ENCODE peak calls at places on chromosomes 13 and 19, in eight cellular contexts. One of them, this sample, is unnamed.

GRCh38 chr13:76168661-76169060 is 532.5 kb downstream of the LMO7 start:
- DNase-seq in foreskin keratinocyte: no peak
- DNase-seq in GOT3: no peak
- DNase-seq in non-pigmented ciliary epithelial cell: no peak
- DNase-seq in choroid plexus epithelial cell: no peak
- DNase-seq in neural crest cell: no peak
- DNase-seq in iris pigment epithelial cell: peak
- DNase-seq in AG08396: no peak
- DNase-seq in this sample: no peak

GRCh38 chr19:38793186-38793585 is 4.2 kb downstream of the LGALS7B start:
- DNase-seq in foreskin keratinocyte: peak
- DNase-seq in GOT3: no peak
- DNase-seq in non-pigmented ciliary epithelial cell: peak
- DNase-seq in choroid plexus epithelial cell: peak
- DNase-seq in neural crest cell: no peak
- DNase-seq in iris pigment epithelial cell: peak
- DNase-seq in AG08396: no peak
- DNase-seq in this sample: no peak

GRCh38 chr13:51955281-51955771 is 55.9 kb downstream of the ATP7B start:
- DNase-seq in foreskin keratinocyte: no peak
- DNase-seq in GOT3: no peak
- DNase-seq in non-pigmented ciliary epithelial cell: no peak
- DNase-seq in choroid plexus epithelial cell: no peak
- DNase-seq in neural crest cell: no peak
- DNase-seq in iris pigment epithelial cell: no peak
- DNase-seq in AG08396: no peak
- DNase-seq in this sample: no peak

GRCh38 chr13:113208424-113209335 is at the start of gene PCID2:
- DNase-seq in foreskin keratinocyte: peak
- DNase-seq in GOT3: peak
- DNase-seq in non-pigmented ciliary epithelial cell: no peak
- DNase-seq in choroid plexus epithelial cell: peak
- DNase-seq in neural crest cell: peak
- DNase-seq in iris pigment epithelial cell: peak
- DNase-seq in AG08396: peak
- DNase-seq in this sample: peak

GRCh38 chr13:31031482-31031881 is 99.0 kb downstream of the TEX26 start:
- DNase-seq in foreskin keratinocyte: no peak
- DNase-seq in GOT3: no peak
- DNase-seq in non-pigmented ciliary epithelial cell: no peak
- DNase-seq in choroid plexus epithelial cell: no peak
- DNase-seq in neural crest cell: no peak
- DNase-seq in iris pigment epithelial cell: no peak
- DNase-seq in AG08396: no peak
- DNase-seq in this sample: no peak

GRCh38 chr19:10183926-10184325 is 10.8 kb downstream of the DNMT1 start:
- DNase-seq in foreskin keratinocyte: no peak
- DNase-seq in GOT3: no peak
- DNase-seq in non-pigmented ciliary epithelial cell: no peak
- DNase-seq in choroid plexus epithelial cell: no peak
- DNase-seq in neural crest cell: no peak
- DNase-seq in iris pigment epithelial cell: no peak
- DNase-seq in AG08396: no peak
- DNase-seq in this sample: no peak

GRCh38 chr13:65336916-65337315 is 1893.2 kb downstream of the PCDH9 start:
- DNase-seq in foreskin keratinocyte: no peak
- DNase-seq in GOT3: no peak
- DNase-seq in non-pigmented ciliary epithelial cell: peak
- DNase-seq in choroid plexus epithelial cell: peak
- DNase-seq in neural crest cell: no peak
- DNase-seq in iris pigment epithelial cell: peak
- DNase-seq in AG08396: no peak
- DNase-seq in this sample: no peak

GRCh38 chr19:46697142-46697960 is 19.6 kb downstream of the PRKD2 start:
- DNase-seq in foreskin keratinocyte: no peak
- DNase-seq in GOT3: no peak
- DNase-seq in non-pigmented ciliary epithelial cell: no peak
- DNase-seq in choroid plexus epithelial cell: peak
- DNase-seq in neural crest cell: peak
- DNase-seq in iris pigment epithelial cell: peak
- DNase-seq in AG08396: peak
- DNase-seq in this sample: peak

GRCh38 chr13:92224052-92224821 is 825.8 kb downstream of the GPC5 start:
- DNase-seq in foreskin keratinocyte: peak
- DNase-seq in GOT3: no peak
- DNase-seq in non-pigmented ciliary epithelial cell: peak
- DNase-seq in choroid plexus epithelial cell: peak
- DNase-seq in neural crest cell: no peak
- DNase-seq in iris pigment epithelial cell: peak
- DNase-seq in AG08396: peak
- DNase-seq in this sample: no peak

GRCh38 chr13:43880451-43880850 is 747 bp downstream of the LACC1 start:
- DNase-seq in foreskin keratinocyte: no peak
- DNase-seq in GOT3: no peak
- DNase-seq in non-pigmented ciliary epithelial cell: no peak
- DNase-seq in choroid plexus epithelial cell: no peak
- DNase-seq in neural crest cell: peak
- DNase-seq in iris pigment epithelial cell: no peak
- DNase-seq in AG08396: no peak
- DNase-seq in this sample: no peak

GRCh38 chr13:96229356-96229755 is 139.4 kb downstream of the HS6ST3 start:
- DNase-seq in foreskin keratinocyte: no peak
- DNase-seq in GOT3: no peak
- DNase-seq in non-pigmented ciliary epithelial cell: no peak
- DNase-seq in choroid plexus epithelial cell: peak
- DNase-seq in neural crest cell: no peak
- DNase-seq in iris pigment epithelial cell: peak
- DNase-seq in AG08396: no peak
- DNase-seq in this sample: peak

GRCh38 chr19:48715681-48716171 is 3.8 kb downstream of the MAMSTR start:
- DNase-seq in foreskin keratinocyte: no peak
- DNase-seq in GOT3: no peak
- DNase-seq in non-pigmented ciliary epithelial cell: no peak
- DNase-seq in choroid plexus epithelial cell: no peak
- DNase-seq in neural crest cell: no peak
- DNase-seq in iris pigment epithelial cell: no peak
- DNase-seq in AG08396: no peak
- DNase-seq in this sample: no peak

GRCh38 chr19:45640849-45641273 is 1.7 kb upstream of the EML2 start:
- DNase-seq in foreskin keratinocyte: no peak
- DNase-seq in GOT3: no peak
- DNase-seq in non-pigmented ciliary epithelial cell: no peak
- DNase-seq in choroid plexus epithelial cell: no peak
- DNase-seq in neural crest cell: no peak
- DNase-seq in iris pigment epithelial cell: no peak
- DNase-seq in AG08396: no peak
- DNase-seq in this sample: no peak

GRCh38 chr13:73765651-73766384 is 368.4 kb downstream of the KLF12 start:
- DNase-seq in foreskin keratinocyte: no peak
- DNase-seq in GOT3: no peak
- DNase-seq in non-pigmented ciliary epithelial cell: peak
- DNase-seq in choroid plexus epithelial cell: peak
- DNase-seq in neural crest cell: peak
- DNase-seq in iris pigment epithelial cell: peak
- DNase-seq in AG08396: peak
- DNase-seq in this sample: peak

GRCh38 chr19:5060591-5061339 is 91.9 kb downstream of the KDM4B start:
- DNase-seq in foreskin keratinocyte: no peak
- DNase-seq in GOT3: no peak
- DNase-seq in non-pigmented ciliary epithelial cell: no peak
- DNase-seq in choroid plexus epithelial cell: no peak
- DNase-seq in neural crest cell: no peak
- DNase-seq in iris pigment epithelial cell: no peak
- DNase-seq in AG08396: no peak
- DNase-seq in this sample: no peak

GRCh38 chr13:38590796-38591507 is 95.9 kb upstream of the FREM2 start:
- DNase-seq in foreskin keratinocyte: peak
- DNase-seq in GOT3: no peak
- DNase-seq in non-pigmented ciliary epithelial cell: no peak
- DNase-seq in choroid plexus epithelial cell: no peak
- DNase-seq in neural crest cell: no peak
- DNase-seq in iris pigment epithelial cell: no peak
- DNase-seq in AG08396: no peak
- DNase-seq in this sample: no peak

GRCh38 chr19:10624585-10624984 is 768 bp upstream of the SLC44A2 start:
- DNase-seq in foreskin keratinocyte: no peak
- DNase-seq in GOT3: no peak
- DNase-seq in non-pigmented ciliary epithelial cell: no peak
- DNase-seq in choroid plexus epithelial cell: no peak
- DNase-seq in neural crest cell: no peak
- DNase-seq in iris pigment epithelial cell: no peak
- DNase-seq in AG08396: no peak
- DNase-seq in this sample: no peak

GRCh38 chr19:17052439-17052838 is 22.8 kb downstream of the HAUS8 start:
- DNase-seq in foreskin keratinocyte: no peak
- DNase-seq in GOT3: no peak
- DNase-seq in non-pigmented ciliary epithelial cell: no peak
- DNase-seq in choroid plexus epithelial cell: peak
- DNase-seq in neural crest cell: peak
- DNase-seq in iris pigment epithelial cell: peak
- DNase-seq in AG08396: peak
- DNase-seq in this sample: peak

GRCh38 chr19:2726160-2726855 is 5.1 kb upstream of the DIRAS1 start:
- DNase-seq in foreskin keratinocyte: no peak
- DNase-seq in GOT3: no peak
- DNase-seq in non-pigmented ciliary epithelial cell: no peak
- DNase-seq in choroid plexus epithelial cell: no peak
- DNase-seq in neural crest cell: no peak
- DNase-seq in iris pigment epithelial cell: no peak
- DNase-seq in AG08396: peak
- DNase-seq in this sample: no peak

GRCh38 chr13:91045351-91046034 is 302.0 kb upstream of the MIR17HG start:
- DNase-seq in foreskin keratinocyte: peak
- DNase-seq in GOT3: no peak
- DNase-seq in non-pigmented ciliary epithelial cell: no peak
- DNase-seq in choroid plexus epithelial cell: peak
- DNase-seq in neural crest cell: no peak
- DNase-seq in iris pigment epithelial cell: peak
- DNase-seq in AG08396: no peak
- DNase-seq in this sample: no peak

GRCh38 chr13:108086678-108087077 is 128.7 kb downstream of the LIG4 start:
- DNase-seq in foreskin keratinocyte: no peak
- DNase-seq in GOT3: no peak
- DNase-seq in non-pigmented ciliary epithelial cell: no peak
- DNase-seq in choroid plexus epithelial cell: peak
- DNase-seq in neural crest cell: no peak
- DNase-seq in iris pigment epithelial cell: peak
- DNase-seq in AG08396: peak
- DNase-seq in this sample: peak

GRCh38 chr19:37977992-37978391 is 71.0 kb downstream of the SIPA1L3 start:
- DNase-seq in foreskin keratinocyte: peak
- DNase-seq in GOT3: no peak
- DNase-seq in non-pigmented ciliary epithelial cell: peak
- DNase-seq in choroid plexus epithelial cell: peak
- DNase-seq in neural crest cell: peak
- DNase-seq in iris pigment epithelial cell: peak
- DNase-seq in AG08396: no peak
- DNase-seq in this sample: no peak

GRCh38 chr13:45546410-45546765 is 69.2 kb downstream of the ERICH6B start:
- DNase-seq in foreskin keratinocyte: no peak
- DNase-seq in GOT3: no peak
- DNase-seq in non-pigmented ciliary epithelial cell: no peak
- DNase-seq in choroid plexus epithelial cell: no peak
- DNase-seq in neural crest cell: no peak
- DNase-seq in iris pigment epithelial cell: no peak
- DNase-seq in AG08396: no peak
- DNase-seq in this sample: no peak

GRCh38 chr13:33787051-33787591 is 30.8 kb upstream of the RFC3 start:
- DNase-seq in foreskin keratinocyte: peak
- DNase-seq in GOT3: no peak
- DNase-seq in non-pigmented ciliary epithelial cell: no peak
- DNase-seq in choroid plexus epithelial cell: peak
- DNase-seq in neural crest cell: no peak
- DNase-seq in iris pigment epithelial cell: peak
- DNase-seq in AG08396: peak
- DNase-seq in this sample: peak

GRCh38 chr13:48201044-48201443 is 32.0 kb upstream of the ITM2B start:
- DNase-seq in foreskin keratinocyte: no peak
- DNase-seq in GOT3: no peak
- DNase-seq in non-pigmented ciliary epithelial cell: no peak
- DNase-seq in choroid plexus epithelial cell: no peak
- DNase-seq in neural crest cell: no peak
- DNase-seq in iris pigment epithelial cell: no peak
- DNase-seq in AG08396: no peak
- DNase-seq in this sample: no peak

GRCh38 chr13:112618501-112618900 is 30.5 kb upstream of the TUBGCP3 start:
- DNase-seq in foreskin keratinocyte: no peak
- DNase-seq in GOT3: no peak
- DNase-seq in non-pigmented ciliary epithelial cell: no peak
- DNase-seq in choroid plexus epithelial cell: no peak
- DNase-seq in neural crest cell: no peak
- DNase-seq in iris pigment epithelial cell: no peak
- DNase-seq in AG08396: no peak
- DNase-seq in this sample: no peak

GRCh38 chr19:45323671-45324081 is 1.0 kb upstream of the CKM start:
- DNase-seq in foreskin keratinocyte: no peak
- DNase-seq in GOT3: no peak
- DNase-seq in non-pigmented ciliary epithelial cell: no peak
- DNase-seq in choroid plexus epithelial cell: no peak
- DNase-seq in neural crest cell: no peak
- DNase-seq in iris pigment epithelial cell: no peak
- DNase-seq in AG08396: no peak
- DNase-seq in this sample: no peak

GRCh38 chr13:59715591-59715990 is 448.1 kb downstream of the DIAPH3 start:
- DNase-seq in foreskin keratinocyte: no peak
- DNase-seq in GOT3: no peak
- DNase-seq in non-pigmented ciliary epithelial cell: no peak
- DNase-seq in choroid plexus epithelial cell: peak
- DNase-seq in neural crest cell: no peak
- DNase-seq in iris pigment epithelial cell: peak
- DNase-seq in AG08396: no peak
- DNase-seq in this sample: no peak

GRCh38 chr13:31504918-31505317 is 234.4 kb upstream of the RXFP2 start:
- DNase-seq in foreskin keratinocyte: no peak
- DNase-seq in GOT3: no peak
- DNase-seq in non-pigmented ciliary epithelial cell: no peak
- DNase-seq in choroid plexus epithelial cell: no peak
- DNase-seq in neural crest cell: no peak
- DNase-seq in iris pigment epithelial cell: no peak
- DNase-seq in AG08396: no peak
- DNase-seq in this sample: no peak

GRCh38 chr19:49231389-49231788 is 73.8 kb downstream of the TRPM4 start:
- DNase-seq in foreskin keratinocyte: no peak
- DNase-seq in GOT3: no peak
- DNase-seq in non-pigmented ciliary epithelial cell: no peak
- DNase-seq in choroid plexus epithelial cell: no peak
- DNase-seq in neural crest cell: no peak
- DNase-seq in iris pigment epithelial cell: no peak
- DNase-seq in AG08396: no peak
- DNase-seq in this sample: no peak

GRCh38 chr19:7418575-7418974 is 69.8 kb downstream of the ARHGEF18 start:
- DNase-seq in foreskin keratinocyte: no peak
- DNase-seq in GOT3: no peak
- DNase-seq in non-pigmented ciliary epithelial cell: no peak
- DNase-seq in choroid plexus epithelial cell: no peak
- DNase-seq in neural crest cell: no peak
- DNase-seq in iris pigment epithelial cell: no peak
- DNase-seq in AG08396: no peak
- DNase-seq in this sample: no peak

GRCh38 chr19:41689993-41690800 is 2.1 kb upstream of the CEACAM7 start:
- DNase-seq in foreskin keratinocyte: no peak
- DNase-seq in GOT3: no peak
- DNase-seq in non-pigmented ciliary epithelial cell: no peak
- DNase-seq in choroid plexus epithelial cell: no peak
- DNase-seq in neural crest cell: no peak
- DNase-seq in iris pigment epithelial cell: no peak
- DNase-seq in AG08396: no peak
- DNase-seq in this sample: no peak

GRCh38 chr19:16088985-16089846 is 12.9 kb downstream of the TPM4 start:
- DNase-seq in foreskin keratinocyte: no peak
- DNase-seq in GOT3: no peak
- DNase-seq in non-pigmented ciliary epithelial cell: no peak
- DNase-seq in choroid plexus epithelial cell: no peak
- DNase-seq in neural crest cell: no peak
- DNase-seq in iris pigment epithelial cell: no peak
- DNase-seq in AG08396: no peak
- DNase-seq in this sample: no peak

GRCh38 chr19:52099497-52100138 is 4.1 kb upstream of the ZNF841 start:
- DNase-seq in foreskin keratinocyte: no peak
- DNase-seq in GOT3: no peak
- DNase-seq in non-pigmented ciliary epithelial cell: no peak
- DNase-seq in choroid plexus epithelial cell: peak
- DNase-seq in neural crest cell: no peak
- DNase-seq in iris pigment epithelial cell: peak
- DNase-seq in AG08396: no peak
- DNase-seq in this sample: no peak

This sample was measured in BE2C.